ENCODE peak calls at places on chromosomes 11 and 22, in nine cellular contexts. B, H, U, C, L, X, S, F and V are unnamed samples.

GRCh38 chr22:37823134-37823985 is at the start of gene GALR3:
- DNase-seq in L (no peak), U (peak; percentile 35), B (no peak), S (no peak), C (no peak), F (no peak), H (no peak), X (no peak), V (no peak)

GRCh38 chr11:97111559-97111958 is 721.7 kb downstream of the JRKL start:
- DNase-seq in C (no peak), S (no peak), B (no peak), H (no peak), X (no peak), F (no peak), U (no peak), L (no peak), V (no peak)

GRCh38 chr22:48740086-48740730 is 1087.5 kb downstream of the BRD1 start:
- DNase-seq in L (no peak), X (no peak), F (no peak), U (no peak), C (no peak), B (no peak), S (no peak), H (no peak), V (no peak)

GRCh38 chr11:17036666-17037658 is 22.7 kb upstream of the PLEKHA7 start:
- DNase-seq in L (no peak), U (no peak), C (no peak), B (no peak), X (no peak), H (no peak), F (no peak), S (no peak), V (no peak)

GRCh38 chr11:64306876-64307622 is 1.7 kb downstream of the ESRRA start:
- DNase-seq in B (no peak), L (no peak), S (no peak), X (no peak), U (peak; percentile 39), C (no peak), F (no peak), H (no peak), V (no peak)

GRCh38 chr11:87150936-87151335 is 113.2 kb downstream of the TMEM135 start:
- DNase-seq in B (no peak), C (no peak), L (no peak), U (no peak), X (no peak), S (no peak), F (no peak), H (no peak), V (no peak)

GRCh38 chr11:69893631-69894030 is 74.4 kb upstream of the FGF3 start:
- DNase-seq in U (no peak), B (no peak), H (no peak), C (no peak), L (no peak), F (no peak), X (no peak), S (no peak), V (no peak)

GRCh38 chr22:23859201-23859600 is 1.5 kb downstream of the SLC2A11 start:
- DNase-seq in H (no peak), U (no peak), B (no peak), S (no peak), X (no peak), F (no peak), C (no peak), L (no peak), V (no peak)

GRCh38 chr11:117551761-117552343 is 224.2 kb downstream of the CEP164 start:
- DNase-seq in L (no peak), C (no peak), H (no peak), F (no peak), U (no peak), S (no peak), B (no peak), X (no peak), V (no peak)

GRCh38 chr11:43835104-43835503 is 45.5 kb upstream of the ALKBH3 start:
- DNase-seq in H (no peak), X (no peak), L (no peak), U (no peak), B (no peak), S (no peak), C (no peak), F (no peak), V (no peak)

GRCh38 chr11:44740967-44741366 is 14.2 kb downstream of the TSPAN18 start:
- DNase-seq in X (no peak), U (no peak), C (no peak), H (no peak), F (no peak), L (no peak), S (no peak), B (no peak), V (no peak)

GRCh38 chr11:66835762-66836405 is 7.4 kb upstream of the RCE1 start:
- DNase-seq in H (no peak), L (no peak), S (no peak), C (no peak), X (no peak), F (no peak), B (no peak), U (no peak), V (no peak)

GRCh38 chr11:14907411-14908213 is 15.6 kb upstream of the CYP2R1 start:
- DNase-seq in U (peak; percentile 72), C (no peak), S (peak; percentile 75), F (peak; percentile 90), X (peak; percentile 87), L (peak; percentile 49), H (peak; percentile 68), B (no peak), V (peak; percentile 81)

GRCh38 chr11:110432713-110433392 is 3.1 kb downstream of the FDX1 start:
- DNase-seq in F (no peak), X (no peak), S (no peak), U (no peak), L (no peak), B (no peak), C (no peak), H (no peak), V (no peak)

GRCh38 chr11:81039916-81040530 is 1599.2 kb upstream of the TENM4 start:
- DNase-seq in L (no peak), X (no peak), H (no peak), B (no peak), U (no peak), F (no peak), S (no peak), C (no peak), V (no peak)

GRCh38 chr11:1208361-1209261 is 14.3 kb upstream of the MUC5B start:
- DNase-seq in U (no peak), S (no peak), F (no peak), B (no peak), L (no peak), C (no peak), H (no peak), X (no peak), V (no peak)

GRCh38 chr11:35260342-35260985 is 121.5 kb downstream of the CD44 start:
- DNase-seq in H (no peak), L (no peak), X (no peak), F (no peak), S (no peak), C (peak; percentile 73), U (no peak), B (peak; percentile 41), V (no peak)

GRCh38 chr11:69359735-69360470 is 65.9 kb downstream of the MYEOV start:
- DNase-seq in X (no peak), H (no peak), F (peak; percentile 31), L (no peak), S (no peak), C (no peak), U (no peak), B (no peak), V (no peak)

GRCh38 chr11:34570584-34570983 is 50.3 kb upstream of the EHF start:
- DNase-seq in S (no peak), F (no peak), B (no peak), L (no peak), U (no peak), X (no peak), H (no peak), C (no peak), V (no peak)

GRCh38 chr11:124143034-124143433 is 27.8 kb downstream of the VWA5A start:
- DNase-seq in F (no peak), S (no peak), C (no peak), L (no peak), H (no peak), X (no peak), U (no peak), B (no peak), V (no peak)

GRCh38 chr11:6443269-6444003 is 2.6 kb upstream of the HPX start:
- DNase-seq in B (no peak), U (peak; percentile 6), S (no peak), C (peak; percentile 15), H (peak; percentile 53), X (peak; percentile 30), L (peak; percentile 74), F (peak; percentile 71), V (peak; percentile 35)

GRCh38 chr22:30596886-30597285 is 5.2 kb upstream of the PES1 start:
- DNase-seq in U (no peak), H (no peak), L (no peak), S (no peak), X (no peak), B (no peak), F (no peak), C (no peak), V (no peak)

GRCh38 chr11:65870307-65870658 is 2.3 kb downstream of the EFEMP2 start:
- DNase-seq in S (no peak), F (no peak), U (no peak), L (no peak), X (no peak), C (no peak), B (no peak), H (no peak), V (no peak)